ENCODE peak calls at places on chromosomes 6 and 20, in ten cellular contexts. W is A673; O is LHCN-M2; V is neuronal stem cell; T is RCC 7860; J is COR-L47; K is glutamatergic neuron; U is SHP77 treated with DMSO at 0.1 percent for 48 hours; H is C1 segment of cervical spinal cord; F is activated CD8-positive, alpha-beta memory T cell treated with anti-CD3 and anti-CD28 coated beads for 48 hours. L is an unnamed sample.

GRCh38 chr20:38844963-38845362 is 39.5 kb downstream of the PPP1R16B start:
- DNase-seq in F (no peak), U (no peak), W (no peak), H (no peak), T (no peak), K (no peak), J (no peak), V (no peak), O (no peak), L (no peak)

GRCh38 chr6:53474010-53474409 is 70.9 kb downstream of the GCLC start:
- DNase-seq in V (no peak), H (no peak), K (no peak), U (no peak), O (no peak), F (no peak), W (no peak), J (no peak), T (no peak), L (no peak)

GRCh38 chr6:131001945-131002661 is 60.9 kb downstream of the EPB41L2 start:
- DNase-seq in T (no peak), J (no peak), H (no peak), V (no peak), W (no peak), O (no peak), U (no peak), K (no peak), F (no peak), L (no peak)

GRCh38 chr6:142152731-142153130 is 5.7 kb downstream of the VTA1 start:
- DNase-seq in J (no peak), T (no peak), K (no peak), V (no peak), U (no peak), F (no peak), H (no peak), O (peak), W (no peak), L (no peak)

GRCh38 chr6:48568856-48569255 is 457.9 kb upstream of the PTCHD4 start:
- DNase-seq in U (no peak), T (no peak), K (no peak), V (no peak), F (no peak), O (no peak), W (no peak), H (no peak), J (no peak), L (no peak)

GRCh38 chr6:71127374-71127773 is 161.2 kb upstream of the OGFRL1 start:
- DNase-seq in F (no peak), O (no peak), W (no peak), U (no peak), H (no peak), J (no peak), T (no peak), K (no peak), V (no peak), L (no peak)

GRCh38 chr6:81950877-81951276 is 198.4 kb upstream of the TENT5A start:
- DNase-seq in O (peak), F (no peak), T (peak), K (no peak), J (no peak), U (no peak), V (no peak), W (no peak), H (no peak), L (no peak)

GRCh38 chr6:170223718-170224693 is 66.9 kb downstream of the DLL1 start:
- DNase-seq in F (no peak), H (no peak), J (no peak), V (no peak), W (no peak), O (no peak), K (peak), T (no peak), U (no peak), L (peak)

GRCh38 chr6:26389349-26389799 is 6.5 kb downstream of the BTN2A2 start:
- DNase-seq in V (no peak), O (no peak), F (no peak), H (no peak), J (no peak), T (peak), U (no peak), W (no peak), K (no peak), L (no peak)

GRCh38 chr6:136753624-136754023 is 38.7 kb downstream of the MAP3K5 start:
- DNase-seq in K (no peak), U (no peak), H (no peak), T (no peak), F (no peak), W (no peak), O (no peak), J (no peak), V (no peak), L (no peak)

GRCh38 chr20:40414843-40415615 is 274.0 kb downstream of the MAFB start:
- DNase-seq in W (no peak), J (no peak), U (no peak), T (no peak), F (no peak), H (no peak), O (no peak), K (no peak), V (no peak), L (no peak)

GRCh38 chr6:28209753-28210535 is 15.1 kb upstream of the ZSCAN9 start:
- DNase-seq in J (no peak), W (no peak), V (no peak), U (peak), O (no peak), K (no peak), F (no peak), H (no peak), T (no peak), L (no peak)

GRCh38 chr6:56400273-56400672 is 152.9 kb upstream of the COL21A1 start:
- DNase-seq in U (peak), F (no peak), T (peak), H (no peak), O (no peak), K (no peak), V (no peak), W (no peak), J (no peak), L (no peak)

GRCh38 chr20:137668-138131 is 4.7 kb upstream of the DEFB126 start:
- DNase-seq in J (peak), F (no peak), U (peak), T (no peak), O (peak), W (peak), H (no peak), V (no peak), K (no peak), L (no peak)

GRCh38 chr6:53056273-53056672 is 8.9 kb upstream of the FBXO9 start:
- DNase-seq in F (no peak), J (peak), V (no peak), K (no peak), W (no peak), O (no peak), T (no peak), H (no peak), U (no peak), L (no peak)

GRCh38 chr20:51237278-51237677 is 214.4 kb upstream of the KCNG1 start:
- DNase-seq in F (no peak), W (no peak), H (no peak), T (no peak), U (no peak), V (no peak), O (no peak), K (no peak), J (no peak), L (no peak)

GRCh38 chr6:157673596-157673995 is 149.4 kb upstream of the SNX9 start:
- DNase-seq in K (no peak), W (no peak), J (no peak), T (no peak), F (no peak), U (no peak), H (no peak), O (no peak), V (no peak), L (no peak)

GRCh38 chr6:14921878-14922277 is 324.0 kb upstream of the JARID2 start:
- DNase-seq in K (no peak), T (no peak), F (no peak), J (no peak), H (no peak), O (no peak), U (no peak), W (no peak), V (peak), L (no peak)

GRCh38 chr6:11650297-11650696 is 112.7 kb downstream of the TMEM170B start:
- DNase-seq in K (no peak), H (no peak), U (no peak), O (peak), W (peak), J (peak), V (peak), F (no peak), T (peak), L (no peak)

GRCh38 chr6:148593130-148593812 is 153.6 kb upstream of the UST start:
- DNase-seq in K (no peak), J (no peak), U (no peak), T (peak), V (no peak), F (no peak), O (peak), W (no peak), H (no peak), L (no peak)

GRCh38 chr6:6313012-6313411 is 7.5 kb downstream of the F13A1 start:
- DNase-seq in V (no peak), H (no peak), W (no peak), T (no peak), F (no peak), J (no peak), K (no peak), O (no peak), U (no peak), L (no peak)

GRCh38 chr6:2429460-2429859 is 184.1 kb upstream of the GMDS start:
- DNase-seq in V (no peak), W (no peak), J (no peak), K (no peak), T (no peak), O (peak), F (no peak), H (no peak), U (no peak), L (no peak)

GRCh38 chr6:146550911-146551310 is 7.3 kb downstream of the RAB32 start:
- DNase-seq in T (no peak), O (peak), H (no peak), W (no peak), F (no peak), K (no peak), J (no peak), U (no peak), V (no peak), L (no peak)

GRCh38 chr6:67496191-67496590 is 1138.9 kb upstream of the ADGRB3 start:
- DNase-seq in F (no peak), H (no peak), K (no peak), T (no peak), V (no peak), W (no peak), U (no peak), O (no peak), J (no peak), L (no peak)

GRCh38 chr6:166490671-166491500 is 95.6 kb downstream of the RAMACL start:
- DNase-seq in W (no peak), U (peak), F (no peak), K (peak), H (peak), T (peak), J (peak), V (no peak), O (peak), L (no peak)

L was measured in mesothelial cell of epicardium.